ENCODE peak calls at places on chromosomes 16 and 17, in eight cellular contexts. S is retinal pigment epithelial cell, V is fibroblast of the aortic adventitia, O is lower leg skin, X is heart left ventricle, Z is fibroblast of lung, R is brain microvascular endothelial cell, L is keratinocyte. I is an unnamed sample.

GRCh38 chr16:49194499-49195260 is 87.0 kb downstream of the CBLN1 start:
- DNase-seq in X (peak), Z (no peak), R (no peak), O (no peak), S (no peak), L (no peak), V (no peak), I (no peak)

GRCh38 chr17:59785091-59785799 is 77.8 kb downstream of the VMP1 start:
- DNase-seq in S (no peak), Z (no peak), X (no peak), V (peak), R (no peak), O (no peak), L (no peak), I (no peak)

GRCh38 chr16:73028263-73028662 is 19.7 kb downstream of the ZFHX3 start:
- DNase-seq in L (no peak), X (no peak), R (no peak), Z (no peak), O (no peak), S (no peak), V (no peak), I (no peak)

GRCh38 chr16:86013867-86014266 is 114.9 kb downstream of the IRF8 start:
- DNase-seq in X (no peak), R (no peak), O (no peak), Z (no peak), V (no peak), L (no peak), S (no peak), I (no peak)

GRCh38 chr16:11963706-11964105 is 1.3 kb upstream of the TNFRSF17 start:
- DNase-seq in R (no peak), X (no peak), V (no peak), O (no peak), Z (no peak), S (no peak), L (no peak), I (no peak)

GRCh38 chr17:2023256-2023655 is 1.9 kb downstream of the RTN4RL1 start:
- DNase-seq in V (no peak), O (no peak), X (no peak), L (no peak), Z (no peak), R (no peak), S (no peak), I (no peak)

GRCh38 chr17:28327031-28327607 is 8.1 kb downstream of the TMEM97 start:
- DNase-seq in O (peak), X (no peak), S (no peak), V (no peak), R (no peak), Z (no peak), L (no peak), I (no peak)

GRCh38 chr17:36136031-36136430 is 32.4 kb downstream of the CCL4 start:
- DNase-seq in R (no peak), X (no peak), L (no peak), O (no peak), V (no peak), Z (no peak), S (no peak), I (no peak)

GRCh38 chr17:74466111-74466784 is at the start of gene CD300A:
- DNase-seq in X (peak), Z (no peak), V (no peak), R (no peak), O (peak), S (no peak), L (no peak), I (no peak)
- TF ChIP-seq CTCF in X (no peak), Z (no peak), V (no peak), R (no peak), O (no peak), S (no peak), L (no peak), I (no peak)

GRCh38 chr17:66625321-66625767 is 209.6 kb upstream of the CACNG5 start:
- DNase-seq in S (no peak), L (no peak), Z (peak), R (no peak), O (no peak), V (peak), X (no peak), I (peak)
- TF ChIP-seq CTCF in S (peak), L (no peak), Z (peak), R (peak), O (no peak), V (peak), X (peak), I (peak)

GRCh38 chr17:62692721-62693431 is 65.4 kb downstream of the MRC2 start:
- DNase-seq in O (no peak), R (no peak), Z (peak), L (no peak), X (no peak), V (peak), S (no peak), I (no peak)
- TF ChIP-seq CTCF in O (no peak), R (peak), Z (peak), L (peak), X (peak), V (peak), S (peak), I (peak)

DNA sequence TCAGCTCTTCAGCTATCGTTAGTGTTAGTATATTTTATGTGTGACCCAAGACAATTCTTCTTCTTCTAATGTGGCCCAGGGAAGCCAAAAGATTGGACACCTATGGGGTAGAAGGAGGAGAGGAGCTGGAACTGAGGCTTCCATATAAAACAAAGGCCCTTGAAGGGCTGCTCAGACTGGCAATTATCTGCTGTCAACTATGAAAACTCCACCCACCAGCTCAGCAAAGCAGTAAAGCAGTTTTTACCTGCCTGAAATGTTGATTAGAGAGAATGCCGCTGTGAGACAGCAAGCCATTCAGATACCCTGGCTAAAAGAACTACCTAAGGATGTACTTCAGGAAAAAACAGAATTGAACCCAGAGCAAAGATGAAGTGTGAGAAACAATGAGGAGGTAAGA is 45.9 kb upstream of the GNAO1 start:
- DNase-seq in L (no peak), O (no peak), X (no peak), S (no peak), Z (no peak), R (no peak), V (no peak), I (no peak)
- TF ChIP-seq CTCF in L (no peak), O (no peak), X (no peak), S (no peak), Z (no peak), R (no peak), V (no peak), I (no peak)

GRCh38 chr16:1958715-1959268 is 546 bp upstream of the NDUFB10 start:
- DNase-seq in O (no peak), V (no peak), R (no peak), Z (no peak), S (no peak), L (no peak), X (no peak), I (no peak)

GRCh38 chr16:1960665-1961630 is 1.6 kb downstream of the NDUFB10 start:
- DNase-seq in O (no peak), S (no peak), X (no peak), V (peak), L (no peak), Z (peak), R (no peak), I (peak)

GRCh38 chr16:1961651-1962067 is 2.3 kb downstream of the NDUFB10 start:
- DNase-seq in L (no peak), V (no peak), S (no peak), X (no peak), Z (no peak), R (no peak), O (no peak), I (no peak)

GRCh38 chr16:1964046-1964505 is 550 bp downstream of the RPS2 start:
- DNase-seq in X (peak), L (no peak), Z (no peak), S (no peak), O (no peak), V (peak), R (no peak), I (no peak)

GRCh38 chr16:1959269-1960039 is at the start of gene NDUFB10:
- DNase-seq in O (peak), Z (peak), L (no peak), S (peak), R (peak), X (peak), V (peak), I (peak)
- TF ChIP-seq CTCF in O (no peak), Z (peak), L (peak), S (peak), R (peak), X (peak), V (peak), I (peak)

GRCh38 chr16:352547-353403 is at the start of gene AXIN1:
- DNase-seq in X (peak), V (peak), R (peak), S (peak), L (peak), O (peak), Z (peak), I (peak)
- TF ChIP-seq CTCF in X (peak), V (peak), R (peak), S (no peak), L (peak), O (no peak), Z (peak), I (peak)

GRCh38 chr17:13931111-13931526 is 138.2 kb upstream of the COX10 start:
- DNase-seq in R (no peak), Z (peak), V (peak), S (no peak), X (peak), O (peak), L (no peak), I (no peak)

GRCh38 chr17:13921841-13922776 is 147.2 kb upstream of the COX10 start:
- DNase-seq in V (no peak), L (no peak), O (no peak), X (no peak), Z (no peak), R (no peak), S (no peak), I (no peak)

GRCh38 chr17:13922885-13923284 is 146.4 kb upstream of the COX10 start:
- DNase-seq in L (no peak), Z (no peak), X (no peak), R (no peak), O (no peak), S (no peak), V (no peak), I (no peak)

GRCh38 chr17:13920413-13920812 is 148.9 kb upstream of the COX10 start:
- DNase-seq in L (no peak), Z (no peak), R (no peak), V (no peak), X (no peak), S (no peak), O (no peak), I (no peak)

GRCh38 chr17:13925579-13925978 is 143.7 kb upstream of the COX10 start:
- DNase-seq in L (no peak), V (no peak), O (no peak), Z (no peak), R (no peak), X (no peak), S (no peak), I (no peak)
- TF ChIP-seq CTCF in L (peak), V (no peak), O (no peak), Z (peak), R (peak), X (no peak), S (peak), I (peak)

GRCh38 chr16:15996432-15997109 is 47.2 kb downstream of the ABCC1 start:
- DNase-seq in L (no peak), X (no peak), O (no peak), R (peak), V (peak), Z (peak), S (no peak), I (peak)
- TF ChIP-seq CTCF in L (no peak), X (no peak), O (no peak), R (peak), V (no peak), Z (no peak), S (peak), I (no peak)

I was measured in HFFc6.